ENCODE peak calls at places on chromosomes 3 and 15, in ten cellular contexts. N, S, M, Y, I, X, W, J, E and P are unnamed samples.

GRCh38 chr3:115581347-115582135 is 41.8 kb upstream of the GAP43 start:
- DNase-seq in X (no peak), J (no peak), E (no peak), N (no peak), Y (peak; percentile 52), I (peak; percentile 68), W (no peak), M (peak; percentile 11), S (no peak), P (peak; percentile 43)

GRCh38 chr3:189944285-189945145 is 176.2 kb downstream of the P3H2 start:
- DNase-seq in S (no peak), X (no peak), W (no peak), J (no peak), Y (peak; percentile 95), E (no peak), M (no peak), I (no peak), N (no peak), P (peak; percentile 20)

GRCh38 chr15:99120050-99120777 is 15.3 kb downstream of the SYNM start:
- DNase-seq in W (no peak), J (no peak), M (no peak), E (no peak), N (no peak), X (no peak), Y (no peak), S (no peak), I (no peak), P (no peak)

GRCh38 chr3:58321791-58322190 is 10.9 kb upstream of the PXK start:
- DNase-seq in W (no peak), S (no peak), X (no peak), M (no peak), Y (no peak), E (no peak), I (no peak), J (no peak), N (no peak), P (no peak)

GRCh38 chr3:71478568-71478967 is 105.0 kb downstream of the FOXP1 start:
- DNase-seq in E (no peak), Y (peak; percentile 48), J (no peak), M (peak; percentile 63), N (no peak), W (no peak), I (no peak), X (no peak), S (no peak), P (no peak)

GRCh38 chr15:57537072-57537471 is 54.6 kb upstream of the MYZAP start:
- DNase-seq in W (peak; percentile 31), N (no peak), Y (peak; percentile 32), J (peak; percentile 95), I (peak; percentile 46), M (peak; percentile 95), X (peak; percentile 29), E (peak; percentile 13), S (peak; percentile 70), P (peak; percentile 51)

GRCh38 chr3:15339786-15340215 is 7.4 kb upstream of the SH3BP5 start:
- DNase-seq in I (peak; percentile 53), S (no peak), N (peak; percentile 70), M (peak; percentile 83), J (peak; percentile 88), Y (peak; percentile 65), W (no peak), E (no peak), X (no peak), P (no peak)

GRCh38 chr15:61380270-61380669 is 151.2 kb upstream of the RORA start:
- DNase-seq in Y (no peak), M (no peak), W (no peak), S (no peak), E (no peak), X (no peak), I (no peak), N (no peak), J (no peak), P (no peak)

GRCh38 chr15:68210409-68210756 is 5.3 kb upstream of the CALML4 start:
- DNase-seq in J (no peak), X (no peak), I (no peak), Y (no peak), M (no peak), S (no peak), N (no peak), E (no peak), W (no peak), P (peak; percentile 4)

GRCh38 chr3:82087958-82088357 is 326.5 kb upstream of the GBE1 start:
- DNase-seq in M (peak; percentile 92), I (peak; percentile 56), Y (peak; percentile 88), N (no peak), X (no peak), E (peak; percentile 3), W (no peak), S (no peak), J (peak; percentile 77), P (peak; percentile 15)

GRCh38 chr3:47515100-47515499 is 1.6 kb upstream of the ELP6 start:
- DNase-seq in M (no peak), X (no peak), I (no peak), Y (no peak), E (no peak), W (no peak), J (no peak), N (no peak), S (no peak), P (no peak)

GRCh38 chr3:72127843-72128242 is 342.9 kb upstream of the PROK2 start:
- DNase-seq in S (no peak), X (no peak), N (no peak), M (peak; percentile 86), J (no peak), W (no peak), I (peak; percentile 25), E (no peak), Y (peak; percentile 59), P (no peak)

GRCh38 chr3:139533781-139534443 is 5.6 kb downstream of the RBP1 start:
- DNase-seq in M (peak; percentile 13), W (no peak), X (no peak), N (peak; percentile 15), Y (peak; percentile 74), J (peak; percentile 68), S (no peak), E (peak; percentile 35), I (peak; percentile 65), P (peak; percentile 30)

GRCh38 chr15:70274908-70275307 is 177.2 kb upstream of the TLE3 start:
- DNase-seq in W (no peak), X (no peak), M (no peak), Y (no peak), N (no peak), E (no peak), J (no peak), S (no peak), I (no peak), P (no peak)

GRCh38 chr15:67321352-67321751 is 66.8 kb downstream of the IQCH start:
- DNase-seq in J (no peak), S (no peak), M (no peak), Y (no peak), I (no peak), N (no peak), E (no peak), W (no peak), X (no peak), P (no peak)

GRCh38 chr3:78353231-78353630 is 1313.3 kb downstream of the ROBO2 start:
- DNase-seq in E (no peak), M (no peak), X (no peak), J (no peak), S (no peak), W (no peak), N (no peak), I (no peak), Y (no peak), P (no peak)

DNA sequence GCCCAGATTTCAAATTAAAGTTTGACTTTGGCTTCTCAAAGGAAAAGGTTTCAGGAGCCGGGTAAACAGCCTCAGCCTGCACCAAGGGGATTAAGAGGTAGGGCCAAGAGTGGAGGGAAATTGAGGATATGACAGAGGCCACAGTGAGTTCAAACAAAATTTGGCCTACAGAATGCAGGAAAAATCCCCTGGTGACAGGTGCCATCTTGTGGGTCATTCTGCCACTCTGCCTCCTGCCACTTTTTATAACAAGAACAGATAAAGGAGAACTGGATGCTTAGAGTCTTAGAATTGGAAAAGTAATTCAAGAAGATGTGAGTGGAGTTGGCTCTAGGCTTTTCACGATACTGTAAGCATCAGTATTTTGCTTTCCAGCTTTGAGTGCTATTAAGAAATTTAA is 253.2 kb downstream of the NR2F2 start:
- DNase-seq in I (no peak), M (no peak), E (no peak), X (no peak), S (no peak), W (no peak), J (no peak), Y (no peak), N (no peak), P (no peak)
- H3K4me3 ChIP-seq in I (no peak overlapping the region), M (no peak overlapping the region), E (no peak overlapping the region), X (no peak overlapping the region), S (no peak overlapping the region), W (no peak overlapping the region), J (no peak overlapping the region), Y (no peak overlapping the region), N (no peak overlapping the region), P (no peak overlapping the region)

DNA sequence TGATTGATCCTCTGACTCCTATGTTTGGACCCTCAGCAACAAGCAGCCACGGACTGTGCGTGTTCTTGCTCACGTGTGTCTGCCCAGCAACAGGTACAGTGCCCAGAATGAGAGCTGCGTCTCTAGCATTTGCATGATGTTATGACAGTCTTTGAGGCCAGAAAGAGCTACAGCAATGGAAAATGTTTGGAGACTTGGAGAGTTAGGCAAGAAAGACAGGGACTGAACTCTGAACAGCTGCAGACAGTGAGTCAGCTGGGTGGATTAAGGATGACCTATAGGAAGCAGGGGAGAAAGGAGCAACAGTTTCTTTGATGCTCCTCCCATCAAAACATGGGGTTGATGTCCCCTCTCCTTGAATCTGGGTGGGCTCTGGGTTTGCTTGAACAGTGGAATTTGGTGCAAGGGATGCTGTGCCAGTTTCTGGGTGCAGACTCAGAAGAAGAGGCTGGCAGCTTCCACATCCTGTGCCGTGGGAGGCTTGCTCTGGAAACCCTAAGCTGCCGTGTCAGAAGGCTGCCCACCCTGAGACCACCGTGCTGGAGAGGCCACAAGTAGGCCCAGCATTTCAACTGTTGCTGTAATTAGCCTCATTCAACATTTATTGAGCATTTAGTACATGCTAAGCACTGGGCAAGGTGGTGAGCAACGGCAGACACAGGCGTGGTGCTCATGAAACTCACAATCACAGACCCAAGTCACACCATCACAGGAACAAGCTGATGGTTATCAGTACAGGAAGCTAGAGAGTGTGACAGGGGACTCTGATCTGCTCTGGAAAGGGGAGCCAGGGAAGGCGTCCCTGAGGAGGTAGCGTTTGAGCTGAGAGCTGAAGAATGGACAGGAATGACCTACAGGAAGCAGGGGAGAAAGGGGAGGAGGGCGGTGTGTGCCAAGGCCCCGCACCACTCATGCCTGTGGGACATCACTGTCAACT is 21.7 kb downstream of the CCR9 start:
- DNase-seq in M (peak; percentile 92), W (no peak), I (peak; percentile 59), J (peak; percentile 86), X (peak; percentile 62), N (no peak), Y (no peak), S (no peak), E (no peak), P (peak; percentile 64)
- H2AFZ ChIP-seq in M (peak overlapping the region; percentile 29), W (no peak overlapping the region), I (no peak overlapping the region), J (no peak overlapping the region), X (no peak overlapping the region), N (no peak overlapping the region), Y (no peak overlapping the region), S (no peak overlapping the region), E (no peak overlapping the region), P (no peak overlapping the region)

GRCh38 chr15:66025972-66026371 is 156.7 kb downstream of the RAB11A start:
- DNase-seq in M (no peak), Y (peak; percentile 8), E (no peak), W (no peak), S (no peak), X (no peak), J (no peak), N (no peak), I (no peak), P (no peak)
- H3K4me3 ChIP-seq in M (no peak overlapping the region), Y (no peak overlapping the region), E (no peak overlapping the region), W (no peak overlapping the region), S (no peak overlapping the region), X (no peak overlapping the region), J (no peak overlapping the region), N (no peak overlapping the region), I (no peak overlapping the region), P (no peak overlapping the region)

GRCh38 chr3:43970920-43971319 is 270.8 kb upstream of the TOPAZ1 start:
- DNase-seq in X (no peak), W (no peak), I (no peak), M (no peak), J (no peak), S (no peak), N (no peak), Y (no peak), E (no peak), P (no peak)
- H2AFZ ChIP-seq in X (no peak overlapping the region), W (no peak overlapping the region), I (no peak overlapping the region), M (no peak overlapping the region), J (peak overlapping the region; percentile 71), S (no peak overlapping the region), N (no peak overlapping the region), Y (no peak overlapping the region), E (no peak overlapping the region), P (no peak overlapping the region)